ENCODE peak calls at places on chromosomes 4 and X, in six cellular contexts. One of them, this sample, is unnamed.

GRCh38 chr4:26034849-26035248 is 120.8 kb downstream of the SMIM20 start:
- DNase-seq in endothelial cell: no peak
- DNase-seq in aorta: no peak
- DNase-seq in psoas muscle: no peak
- DNase-seq in NCI-H1092: no peak
- DNase-seq in tibial artery: no peak
- DNase-seq in this sample: no peak

GRCh38 chr4:148793221-148793620 is 351.0 kb upstream of the NR3C2 start:
- DNase-seq in endothelial cell: no peak
- DNase-seq in aorta: no peak
- DNase-seq in psoas muscle: no peak
- DNase-seq in NCI-H1092: no peak
- DNase-seq in tibial artery: no peak
- DNase-seq in this sample: no peak

GRCh38 chr4:129429566-129430339 is 333.8 kb downstream of the C4orf33 start:
- DNase-seq in endothelial cell: no peak
- DNase-seq in aorta: no peak
- DNase-seq in psoas muscle: no peak
- DNase-seq in NCI-H1092: no peak
- DNase-seq in tibial artery: no peak
- DNase-seq in this sample: no peak

GRCh38 chr4:52059372-52059771 is 8.3 kb downstream of the SPATA18 start:
- DNase-seq in endothelial cell: no peak
- DNase-seq in aorta: no peak
- DNase-seq in psoas muscle: no peak
- DNase-seq in NCI-H1092: no peak
- DNase-seq in tibial artery: no peak
- DNase-seq in this sample: no peak

GRCh38 chrX:143634373-143634685 is 1.6 kb downstream of the SLITRK4 start:
- DNase-seq in endothelial cell: peak
- DNase-seq in aorta: no peak
- DNase-seq in psoas muscle: no peak
- DNase-seq in NCI-H1092: no peak
- DNase-seq in tibial artery: no peak
- DNase-seq in this sample: no peak

GRCh38 chr4:11423465-11423864 is 5.2 kb downstream of the HS3ST1 start:
- DNase-seq in endothelial cell: no peak
- DNase-seq in aorta: no peak
- DNase-seq in psoas muscle: no peak
- DNase-seq in NCI-H1092: no peak
- DNase-seq in tibial artery: no peak
- DNase-seq in this sample: no peak

GRCh38 chr4:84498203-84499026 is 677 bp downstream of the NKX6-1 start:
- DNase-seq in endothelial cell: no peak
- DNase-seq in aorta: peak
- DNase-seq in psoas muscle: no peak
- DNase-seq in NCI-H1092: peak
- DNase-seq in tibial artery: no peak
- DNase-seq in this sample: no peak

GRCh38 chr4:52780627-52781354 is 29.6 kb upstream of the ERVMER34-1 start:
- DNase-seq in endothelial cell: no peak
- DNase-seq in aorta: no peak
- DNase-seq in psoas muscle: no peak
- DNase-seq in NCI-H1092: no peak
- DNase-seq in tibial artery: no peak
- DNase-seq in this sample: no peak

This sample was measured in mesothelial cell of epicardium.